ENCODE peak calls at places on chromosomes 16 and 17, in four cellular contexts. One of them, this sample, is unnamed.
A peak's percentile ranks its signal among the peaks of the same experiment; 100 is the strongest.

GRCh38 chr17:67377727-67378443 is 804 bp downstream of the PITPNC1 start:
- DNase-seq in neuronal stem cell: peak; percentile 57
- DNase-seq in IMR-90: peak; percentile 35
- DNase-seq in H1: no peak
- DNase-seq in this sample: peak; percentile 57

GRCh38 chr17:20986767-20987510 is 55.9 kb downstream of the USP22 start:
- DNase-seq in neuronal stem cell: no peak
- DNase-seq in IMR-90: no peak
- DNase-seq in H1: no peak
- DNase-seq in this sample: no peak

GRCh38 chr17:76997981-76998531 is 129.9 kb downstream of the MGAT5B start:
- DNase-seq in neuronal stem cell: no peak
- DNase-seq in IMR-90: no peak
- DNase-seq in H1: no peak
- DNase-seq in this sample: no peak

GRCh38 chr16:1430759-1431496 is at the start of gene PERCC1:
- DNase-seq in neuronal stem cell: no peak
- DNase-seq in IMR-90: no peak
- DNase-seq in H1: no peak
- DNase-seq in this sample: no peak

GRCh38 chr17:50514936-50515702 is 6.9 kb downstream of the MYCBPAP start:
- DNase-seq in neuronal stem cell: peak; percentile 56
- DNase-seq in IMR-90: no peak
- DNase-seq in H1: no peak
- DNase-seq in this sample: no peak

GRCh38 chr17:69590690-69591089 is 176.2 kb downstream of the MAP2K6 start:
- DNase-seq in neuronal stem cell: no peak
- DNase-seq in IMR-90: no peak
- DNase-seq in H1: no peak
- DNase-seq in this sample: no peak

GRCh38 chr17:61583242-61583641 is 7.8 kb downstream of the NACA2 start:
- DNase-seq in neuronal stem cell: no peak
- DNase-seq in IMR-90: peak; percentile 83
- DNase-seq in H1: no peak
- DNase-seq in this sample: peak; percentile 69

GRCh38 chr17:37774508-37774907 is 29.6 kb upstream of the HNF1B start:
- DNase-seq in neuronal stem cell: no peak
- DNase-seq in IMR-90: no peak
- DNase-seq in H1: no peak
- DNase-seq in this sample: no peak

GRCh38 chr16:83807710-83808572 is at the start of gene HSBP1:
- DNase-seq in neuronal stem cell: peak; percentile 86
- DNase-seq in IMR-90: peak; percentile 86
- DNase-seq in H1: peak; percentile 96
- DNase-seq in this sample: peak; percentile 93

GRCh38 chr17:72590882-72591499 is 470.2 kb downstream of the SOX9 start:
- DNase-seq in neuronal stem cell: no peak
- DNase-seq in IMR-90: no peak
- DNase-seq in H1: no peak
- DNase-seq in this sample: no peak

GRCh38 chr17:79174905-79175856 is 100.6 kb downstream of the ENGASE start:
- DNase-seq in neuronal stem cell: no peak
- DNase-seq in IMR-90: no peak
- DNase-seq in H1: no peak
- DNase-seq in this sample: no peak

GRCh38 chr17:79833744-79834574 is 5.3 kb downstream of the CBX4 start:
- DNase-seq in neuronal stem cell: no peak
- DNase-seq in IMR-90: no peak
- DNase-seq in H1: peak; percentile 71
- DNase-seq in this sample: no peak

GRCh38 chr17:74116087-74116717 is 87.3 kb upstream of the RPL38 start:
- DNase-seq in neuronal stem cell: no peak
- DNase-seq in IMR-90: no peak
- DNase-seq in H1: no peak
- DNase-seq in this sample: no peak

GRCh38 chr16:83351846-83352245 is 455.9 kb upstream of the HSBP1 start:
- DNase-seq in neuronal stem cell: no peak
- DNase-seq in IMR-90: peak; percentile 20
- DNase-seq in H1: no peak
- DNase-seq in this sample: peak; percentile 47

GRCh38 chr17:38550661-38551060 is 55.1 kb downstream of the SRCIN1 start:
- DNase-seq in neuronal stem cell: no peak
- DNase-seq in IMR-90: peak; percentile 54
- DNase-seq in H1: no peak
- DNase-seq in this sample: no peak

GRCh38 chr17:14557482-14557881 is 256.6 kb downstream of the HS3ST3B1 start:
- DNase-seq in neuronal stem cell: no peak
- DNase-seq in IMR-90: no peak
- DNase-seq in H1: no peak
- DNase-seq in this sample: no peak

GRCh38 chr16:11253995-11254912 is 1.8 kb downstream of the SOCS1 start:
- DNase-seq in neuronal stem cell: no peak
- DNase-seq in IMR-90: peak; percentile 16
- DNase-seq in H1: no peak
- DNase-seq in this sample: no peak

GRCh38 chr17:78252111-78252634 is 20.7 kb downstream of the TMEM235 start:
- DNase-seq in neuronal stem cell: no peak
- DNase-seq in IMR-90: no peak
- DNase-seq in H1: no peak
- DNase-seq in this sample: no peak

GRCh38 chr17:76337413-76337777 is 16.3 kb downstream of the PRPSAP1 start:
- DNase-seq in neuronal stem cell: no peak
- DNase-seq in IMR-90: peak; percentile 18
- DNase-seq in H1: no peak
- DNase-seq in this sample: peak; percentile 41

GRCh38 chr17:73182616-73183310 is 10.1 kb upstream of the COG1 start:
- DNase-seq in neuronal stem cell: no peak
- DNase-seq in IMR-90: no peak
- DNase-seq in H1: no peak
- DNase-seq in this sample: no peak

GRCh38 chr17:4908711-4909496 is 6.0 kb upstream of the CHRNE start:
- DNase-seq in neuronal stem cell: peak; percentile 71
- DNase-seq in IMR-90: peak; percentile 92
- DNase-seq in H1: peak; percentile 81
- DNase-seq in this sample: peak; percentile 95

GRCh38 chr17:67311551-67311950 is 54.8 kb downstream of the PSMD12 start:
- DNase-seq in neuronal stem cell: no peak
- DNase-seq in IMR-90: no peak
- DNase-seq in H1: no peak
- DNase-seq in this sample: no peak

GRCh38 chr16:19841184-19841583 is 43.5 kb downstream of the GPRC5B start:
- DNase-seq in neuronal stem cell: no peak
- DNase-seq in IMR-90: no peak
- DNase-seq in H1: no peak
- DNase-seq in this sample: no peak

GRCh38 chr16:19840524-19841110 is 44.0 kb downstream of the GPRC5B start:
- DNase-seq in neuronal stem cell: no peak
- DNase-seq in IMR-90: no peak
- DNase-seq in H1: no peak
- DNase-seq in this sample: no peak

GRCh38 chr16:19835989-19836421 is 48.6 kb downstream of the GPRC5B start:
- DNase-seq in neuronal stem cell: no peak
- DNase-seq in IMR-90: peak; percentile 83
- DNase-seq in H1: no peak
- DNase-seq in this sample: peak; percentile 51

GRCh38 chr16:19837331-19837943 is 47.2 kb downstream of the GPRC5B start:
- DNase-seq in neuronal stem cell: peak; percentile 54
- DNase-seq in IMR-90: no peak
- DNase-seq in H1: no peak
- DNase-seq in this sample: no peak

GRCh38 chr16:19837984-19838707 is 46.5 kb downstream of the GPRC5B start:
- DNase-seq in neuronal stem cell: peak; percentile 27
- DNase-seq in IMR-90: no peak
- DNase-seq in H1: no peak
- DNase-seq in this sample: no peak
- H3K4me3 ChIP-seq in neuronal stem cell: no peak overlapping the region
- H3K4me3 ChIP-seq in IMR-90: no peak overlapping the region
- H3K4me3 ChIP-seq in H1: no peak overlapping the region
- H3K4me3 ChIP-seq in this sample: no peak overlapping the region

GRCh38 chr16:3282747-3283524 is at the start of gene ZNF263:
- DNase-seq in neuronal stem cell: peak; percentile 91
- DNase-seq in IMR-90: peak; percentile 98
- DNase-seq in H1: peak; percentile 90
- DNase-seq in this sample: peak; percentile 99
- H4K91ac ChIP-seq in neuronal stem cell: no peak within 1 kb of the TSS
- H4K91ac ChIP-seq in IMR-90: peak within 1 kb of the TSS; percentile 96
- H4K91ac ChIP-seq in H1: peak within 1 kb of the TSS; percentile 87
- H4K91ac ChIP-seq in this sample: peak within 1 kb of the TSS; percentile 65

DNA sequence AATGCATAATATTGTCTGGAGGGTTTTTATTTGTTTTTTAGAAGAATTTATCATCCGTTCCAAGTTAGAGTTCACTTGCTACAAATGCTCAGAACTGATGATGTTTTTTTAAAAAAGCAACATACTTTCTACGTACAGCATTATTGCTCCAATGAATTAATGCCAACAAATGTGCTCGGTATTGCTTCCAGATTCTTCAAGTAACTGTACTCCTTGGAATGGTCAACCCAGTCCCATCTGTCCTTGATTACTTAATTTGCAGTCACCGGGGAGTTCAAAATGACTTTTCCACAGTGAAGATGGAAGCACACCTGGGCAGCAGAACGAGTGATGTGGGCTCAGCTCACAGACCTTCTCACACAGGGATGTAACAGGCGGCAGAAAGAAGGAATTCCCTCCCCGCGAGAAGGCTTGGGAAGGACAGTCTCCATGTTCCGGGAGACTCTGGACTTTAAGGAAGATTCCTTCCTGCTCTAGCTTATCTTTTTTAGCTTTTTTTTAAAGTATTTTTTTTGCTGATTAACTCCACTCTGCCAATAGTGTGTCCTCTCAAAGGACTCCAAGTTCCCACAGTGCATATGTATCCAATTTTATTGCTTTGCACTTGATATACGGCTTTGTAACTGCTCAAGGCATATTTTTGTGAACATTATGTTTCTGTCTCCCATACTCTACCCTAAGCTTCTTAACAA is 68.9 kb downstream of the NXN start:
- DNase-seq in neuronal stem cell: no peak
- DNase-seq in IMR-90: no peak
- DNase-seq in H1: no peak
- DNase-seq in this sample: no peak
- H4K8ac ChIP-seq in neuronal stem cell: no peak overlapping the region
- H4K8ac ChIP-seq in IMR-90: no peak overlapping the region
- H4K8ac ChIP-seq in H1: no peak overlapping the region
- H4K8ac ChIP-seq in this sample: peak overlapping the region; percentile 57

DNA sequence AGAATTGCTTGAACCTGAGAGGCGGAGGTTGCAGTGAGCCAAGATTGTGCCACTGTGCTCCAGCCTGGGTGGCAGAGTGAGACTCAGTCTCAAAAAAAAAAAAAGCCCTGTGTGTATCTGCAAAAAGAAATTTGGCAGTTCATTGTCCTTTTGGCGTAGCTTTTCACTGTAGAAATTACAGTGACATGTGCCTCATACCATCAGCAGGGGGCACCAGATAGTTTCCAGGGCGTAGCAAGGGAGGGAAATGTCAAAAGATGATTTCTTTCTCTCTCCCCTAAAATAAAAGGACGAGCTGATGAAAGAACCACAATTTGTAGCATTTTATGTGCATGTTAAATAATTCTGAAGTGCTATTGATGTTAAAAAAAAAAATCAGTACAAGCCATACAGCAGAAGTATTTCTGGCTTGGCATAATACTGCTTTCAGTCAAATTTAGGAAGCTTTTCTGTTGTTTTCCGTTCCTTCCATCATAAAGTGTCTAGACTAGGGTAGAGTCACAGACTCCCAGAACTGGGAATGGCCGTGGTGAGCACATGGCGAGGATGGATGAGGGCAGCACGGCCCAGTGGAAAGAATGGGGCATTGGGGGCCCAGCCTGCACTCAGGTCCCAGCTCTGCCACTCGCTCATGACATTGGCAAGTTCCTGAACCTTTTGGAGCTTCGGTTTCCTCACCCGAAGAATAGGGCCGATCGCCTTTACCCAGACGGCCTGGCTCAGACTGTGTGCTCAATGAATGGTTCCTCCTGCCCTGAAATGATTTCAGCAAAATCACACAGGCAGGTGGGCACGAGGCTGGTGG is 59.8 kb upstream of the RPH3AL start:
- DNase-seq in neuronal stem cell: peak; percentile 53
- DNase-seq in IMR-90: peak; percentile 64
- DNase-seq in H1: peak; percentile 54
- DNase-seq in this sample: peak; percentile 60
- H3K4me3 ChIP-seq in neuronal stem cell: no peak overlapping the region
- H3K4me3 ChIP-seq in IMR-90: no peak overlapping the region
- H3K4me3 ChIP-seq in H1: no peak overlapping the region
- H3K4me3 ChIP-seq in this sample: no peak overlapping the region

DNA sequence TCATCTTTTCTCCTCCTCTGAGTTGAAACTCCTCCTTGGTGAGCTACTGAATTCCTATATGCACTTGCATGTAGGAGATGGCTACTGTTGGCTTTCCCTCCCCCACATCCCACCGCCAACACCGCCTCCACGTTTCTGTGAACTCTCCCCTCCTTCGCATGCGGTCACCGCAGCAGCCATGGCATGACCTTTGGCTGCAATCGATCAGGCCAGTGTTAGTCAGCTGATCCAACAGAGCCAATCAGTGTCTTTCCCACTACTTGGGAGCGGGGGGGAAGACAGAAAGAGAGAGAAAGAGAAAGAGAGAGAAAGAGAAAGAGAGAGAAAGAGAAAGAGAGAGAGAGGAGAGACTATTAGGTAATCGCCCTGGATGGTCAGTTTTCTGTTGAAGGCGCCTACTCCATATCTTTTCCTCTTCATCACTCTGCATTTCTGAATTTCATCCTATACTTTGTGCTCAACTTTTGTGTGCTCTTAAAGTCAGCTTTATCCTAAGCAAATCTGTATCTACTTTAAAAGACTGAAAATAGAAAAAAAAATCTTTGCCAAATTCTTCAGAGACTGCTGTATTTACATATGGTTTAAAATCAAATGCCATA is 22.7 kb downstream of the ASGR1 start:
- DNase-seq in neuronal stem cell: no peak
- DNase-seq in IMR-90: no peak
- DNase-seq in H1: no peak
- DNase-seq in this sample: no peak
- H4K91ac ChIP-seq in neuronal stem cell: no peak overlapping the region
- H4K91ac ChIP-seq in IMR-90: no peak overlapping the region
- H4K91ac ChIP-seq in H1: peak overlapping the region; percentile 65
- H4K91ac ChIP-seq in this sample: peak overlapping the region; percentile 50